ENCODE peak calls at places on chromosomes 7 and 10, in ten cellular contexts. O is psoas muscle; F is CD4-positive, alpha-beta T cell; Y is non-pigmented ciliary epithelial cell; S is hippocampal formation; T is K562; M is iPS DF 6.9; B is stimulated activated CD4-positive, alpha-beta T cell treated with anti-CD3 and anti-CD28 coated beads, Interleukin-15, amount 100 ng/mL, for 24 hours; D is A172; P is midbrain. Z is an unnamed sample.

GRCh38 chr7:22445140-22445722 is 54.8 kb downstream of the STEAP1B start:
- DNase-seq in O (peak), F (no peak), Y (no peak), S (no peak), T (no peak), M (no peak), B (peak), D (peak), P (no peak), Z (peak)

GRCh38 chr10:21078410-21079329 is 181.6 kb upstream of the NEBL start:
- DNase-seq in O (peak), F (no peak), Y (peak), S (peak), T (peak), M (peak), B (peak), D (peak), P (peak), Z (peak)

GRCh38 chr10:77350134-77350533 is 287.5 kb downstream of the KCNMA1 start:
- DNase-seq in O (no peak), F (no peak), Y (no peak), S (no peak), T (no peak), M (no peak), B (no peak), D (peak), P (no peak), Z (no peak)

GRCh38 chr7:152579070-152579469 is 96.9 kb downstream of the XRCC2 start:
- DNase-seq in O (no peak), F (no peak), Y (no peak), S (no peak), T (no peak), M (no peak), B (no peak), D (no peak), P (no peak), Z (no peak)

GRCh38 chr7:8197994-8198698 is 63.8 kb downstream of the ICA1 start:
- DNase-seq in O (no peak), F (no peak), Y (no peak), S (no peak), T (no peak), M (no peak), B (no peak), D (no peak), P (no peak), Z (no peak)

GRCh38 chr7:92953657-92954056 is 117.3 kb upstream of the CDK6 start:
- DNase-seq in O (no peak), F (no peak), Y (no peak), S (no peak), T (no peak), M (no peak), B (peak), D (no peak), P (no peak), Z (no peak)

GRCh38 chr7:2403718-2404648 is 572 bp downstream of the CHST12 start:
- DNase-seq in O (peak), F (peak), Y (no peak), S (no peak), T (peak), M (no peak), B (peak), D (peak), P (peak), Z (peak)

GRCh38 chr7:38163671-38164070 is 14.4 kb upstream of the STARD3NL start:
- DNase-seq in O (no peak), F (no peak), Y (no peak), S (no peak), T (no peak), M (no peak), B (no peak), D (no peak), P (no peak), Z (no peak)

GRCh38 chr7:95295399-95295798 is 28.9 kb downstream of the PON1 start:
- DNase-seq in O (no peak), F (no peak), Y (no peak), S (no peak), T (no peak), M (no peak), B (no peak), D (no peak), P (no peak), Z (no peak)

GRCh38 chr10:75782463-75783248 is 351.2 kb downstream of the LRMDA start:
- DNase-seq in O (no peak), F (no peak), Y (no peak), S (no peak), T (no peak), M (no peak), B (no peak), D (no peak), P (no peak), Z (no peak)

GRCh38 chr7:29484280-29484679 is 79.4 kb upstream of the PRR15 start:
- DNase-seq in O (no peak), F (no peak), Y (no peak), S (peak), T (no peak), M (no peak), B (no peak), D (no peak), P (no peak), Z (peak)

GRCh38 chr7:101927389-101928306 is 110.2 kb downstream of the CUX1 start:
- DNase-seq in O (no peak), F (no peak), Y (no peak), S (no peak), T (no peak), M (no peak), B (no peak), D (no peak), P (no peak), Z (no peak)